ENCODE peak calls at places on chromosomes 1 and 21, in five cellular contexts. E, R, Y, Q and Z are unnamed samples.

GRCh38 chr1:231601775-231602674 is 24.6 kb upstream of the DISC1 start:
- DNase-seq in Y (no peak), E (no peak), Q (no peak), R (no peak), Z (no peak)

GRCh38 chr1:87449348-87449963 is 120.8 kb downstream of the LMO4 start:
- DNase-seq in E (peak; percentile 51), Q (no peak), R (no peak), Y (peak; percentile 46), Z (no peak)

GRCh38 chr1:110040548-110040947 is 6.1 kb downstream of the STRIP1 start:
- DNase-seq in Q (no peak), E (no peak), Y (no peak), R (no peak), Z (no peak)

GRCh38 chr1:56417636-56418035 is 161.7 kb downstream of the PLPP3 start:
- DNase-seq in Q (no peak), Y (no peak), E (no peak), R (no peak), Z (no peak)

GRCh38 chr21:34889287-34889536 is 159.9 kb downstream of the RUNX1 start:
- DNase-seq in Q (peak; percentile 41), E (no peak), Y (no peak), R (no peak), Z (peak; percentile 22)

GRCh38 chr1:52059326-52059725 is 3.2 kb downstream of the BTF3L4 start:
- DNase-seq in E (no peak), Q (no peak), Y (no peak), R (peak; percentile 72), Z (peak; percentile 31)

GRCh38 chr1:243354511-243355153 is 98.8 kb downstream of the SDCCAG8 start:
- DNase-seq in E (no peak), Y (peak; percentile 10), Q (no peak), R (peak; percentile 24), Z (no peak)

GRCh38 chr1:154791292-154792278 is 78.5 kb downstream of the KCNN3 start:
- DNase-seq in E (peak; percentile 78), Q (no peak), Y (peak; percentile 83), R (no peak), Z (peak; percentile 9)

GRCh38 chr1:23544444-23545389 is 13.7 kb upstream of the E2F2 start:
- DNase-seq in Q (peak; percentile 74), Y (peak; percentile 69), R (peak; percentile 79), E (peak; percentile 39), Z (peak; percentile 67)

GRCh38 chr1:5599541-5599940 is 392.7 kb downstream of the NPHP4 start:
- DNase-seq in Y (no peak), Q (no peak), E (no peak), R (no peak), Z (no peak)

GRCh38 chr1:230163205-230163604 is 96.2 kb downstream of the GALNT2 start:
- DNase-seq in E (no peak), Q (no peak), Y (no peak), R (peak; percentile 88), Z (no peak)

GRCh38 chr1:235503333-235504121 is 725 bp downstream of the B3GALNT2 start:
- DNase-seq in Q (peak; percentile 34), Y (peak; percentile 51), E (no peak), R (peak; percentile 58), Z (peak; percentile 29)

GRCh38 chr1:28602536-28603439 is 10.7 kb downstream of the RAB42 start:
- DNase-seq in R (peak; percentile 80), Q (peak; percentile 64), Y (peak; percentile 54), E (peak; percentile 58), Z (peak; percentile 56)

GRCh38 chr1:3483801-3484444 is 29.5 kb downstream of the ARHGEF16 start:
- DNase-seq in Y (peak; percentile 79), Q (peak; percentile 72), R (peak; percentile 78), E (peak; percentile 1), Z (no peak)

GRCh38 chr21:35256468-35256988 is 207.4 kb upstream of the RUNX1 start:
- DNase-seq in R (peak; percentile 68), Y (no peak), E (no peak), Q (peak; percentile 4), Z (peak; percentile 78)

GRCh38 chr1:100622037-100622436 is 84.1 kb downstream of the GPR88 start:
- DNase-seq in E (peak; percentile 71), R (peak; percentile 76), Q (no peak), Y (no peak), Z (peak; percentile 55)

GRCh38 chr1:85612704-85613361 is 32.3 kb downstream of the CCN1 start:
- DNase-seq in Q (no peak), Y (no peak), E (no peak), R (peak; percentile 84), Z (peak; percentile 56)

GRCh38 chr1:113199718-113200455 is 126.9 kb downstream of the LRIG2 start:
- DNase-seq in R (no peak), Q (no peak), Y (no peak), E (peak; percentile 30), Z (no peak)

GRCh38 chr1:153985341-153985912 is 712 bp downstream of the RAB13 start:
- DNase-seq in Q (no peak), E (no peak), R (peak; percentile 50), Y (no peak), Z (peak; percentile 24)

GRCh38 chr1:233172201-233172600 is 123.3 kb downstream of the PCNX2 start:
- DNase-seq in R (peak; percentile 12), E (peak; percentile 5), Y (no peak), Q (no peak), Z (peak; percentile 37)

GRCh38 chr1:34425785-34426184 is 249.1 kb downstream of the C1orf94 start:
- DNase-seq in Y (no peak), E (no peak), Q (no peak), R (no peak), Z (no peak)

GRCh38 chr1:159469921-159470595 is 30.5 kb downstream of the OR10J1 start:
- DNase-seq in Y (no peak), Q (no peak), R (no peak), E (no peak), Z (no peak)

GRCh38 chr1:16032388-16033100 is 10.7 kb downstream of the CLCNKA start:
- DNase-seq in Y (peak; percentile 91), Q (peak; percentile 90), R (peak; percentile 96), E (peak; percentile 42), Z (peak; percentile 87)

GRCh38 chr1:221689138-221689537 is 52.8 kb downstream of the DUSP10 start:
- DNase-seq in R (no peak), Q (no peak), Y (no peak), E (no peak), Z (no peak)

GRCh38 chr1:69915347-69915746 is 290.0 kb downstream of the LRRC40 start:
- DNase-seq in Y (no peak), E (peak; percentile 34), Q (no peak), R (peak; percentile 7), Z (no peak)

GRCh38 chr1:243267346-243268283 is 11.8 kb downstream of the SDCCAG8 start:
- DNase-seq in E (no peak), Q (no peak), Y (no peak), R (no peak), Z (no peak)

GRCh38 chr21:29077651-29078090 is 4.2 kb upstream of the CCT8 start:
- DNase-seq in Y (peak; percentile 47), R (no peak), E (no peak), Q (no peak), Z (no peak)

GRCh38 chr21:14243877-14244276 is 27.9 kb downstream of the RBM11 start:
- DNase-seq in R (no peak), E (no peak), Y (no peak), Q (no peak), Z (peak; percentile 7)

GRCh38 chr1:227959325-227959860 is 11.7 kb upstream of the WNT9A start:
- DNase-seq in Q (no peak), R (no peak), E (no peak), Y (no peak), Z (no peak)

GRCh38 chr1:21305900-21306189 is 15.6 kb upstream of the ECE1 start:
- DNase-seq in E (peak; percentile 13), R (no peak), Y (no peak), Q (no peak), Z (no peak)

GRCh38 chr1:236303675-236304074 is 21.9 kb upstream of the ERO1B start:
- DNase-seq in Y (peak; percentile 56), Q (no peak), E (no peak), R (no peak), Z (no peak)

GRCh38 chr21:42526379-42526727 is 12.7 kb downstream of the SLC37A1 start:
- DNase-seq in E (no peak), Q (no peak), Y (no peak), R (no peak), Z (no peak)

GRCh38 chr1:65526049-65526556 is 105.6 kb downstream of the LEPR start:
- DNase-seq in Y (no peak), E (no peak), Q (no peak), R (no peak), Z (no peak)

GRCh38 chr1:230982698-230983097 is 3.8 kb downstream of the ARV1 start:
- DNase-seq in Q (no peak), R (peak; percentile 64), Y (no peak), E (no peak), Z (no peak)

GRCh38 chr1:25107643-25108010 is 124.7 kb downstream of the SYF2 start:
- DNase-seq in R (no peak), Q (no peak), Y (no peak), E (no peak), Z (no peak)

GRCh38 chr1:103497404-103497803 is 28.1 kb upstream of the RNPC3 start:
- DNase-seq in E (no peak), R (no peak), Y (no peak), Q (no peak), Z (no peak)